ENCODE peak calls at places on chromosomes 7 and 10, in six cellular contexts. L is adrenal gland, X is suprapubic skin, A is endodermal cell, P is Panc1, S is tibial nerve. W is an unnamed sample.

GRCh38 chr10:50577681-50578350 is 45.9 kb downstream of the SGMS1 start:
- DNase-seq in L (peak; percentile 74), P (no peak), S (peak; percentile 30), X (no peak), A (no peak), W (no peak)

GRCh38 chr10:21315321-21316220 is 209.9 kb downstream of the SKIDA1 start:
- DNase-seq in X (no peak), S (peak; percentile 57), A (peak; percentile 92), P (no peak), L (peak; percentile 96), W (no peak)

GRCh38 chr7:91491868-91492267 is 227.6 kb downstream of the FZD1 start:
- DNase-seq in L (no peak), P (no peak), S (no peak), A (no peak), X (no peak), W (no peak)

GRCh38 chr10:88161070-88161469 is 297.6 kb downstream of the PTEN start:
- DNase-seq in L (no peak), S (no peak), X (no peak), A (no peak), P (no peak), W (no peak)

GRCh38 chr7:42186181-42186580 is 50.8 kb downstream of the GLI3 start:
- DNase-seq in S (no peak), X (no peak), A (peak; percentile 78), L (no peak), P (no peak), W (no peak)

GRCh38 chr7:140623995-140624902 is 16.4 kb downstream of the DENND2A start:
- DNase-seq in A (peak; percentile 74), X (no peak), P (no peak), L (no peak), S (no peak), W (no peak)

GRCh38 chr7:30175171-30175570 is 40.4 kb downstream of the MTURN start:
- DNase-seq in X (no peak), A (no peak), P (no peak), S (no peak), L (no peak), W (no peak)

GRCh38 chr7:11300231-11300630 is 326.6 kb downstream of the PHF14 start:
- DNase-seq in S (no peak), X (no peak), P (no peak), L (no peak), A (no peak), W (no peak)

GRCh38 chr7:110870926-110871325 is 220.0 kb upstream of the LRRN3 start:
- DNase-seq in L (no peak), A (no peak), S (no peak), P (no peak), X (no peak), W (no peak)

GRCh38 chr10:119206603-119207366 is 586 bp upstream of the GRK5 start:
- DNase-seq in X (peak; percentile 84), S (peak; percentile 36), P (no peak), L (peak; percentile 66), A (peak; percentile 88), W (peak; percentile 74)

GRCh38 chr7:98354511-98355249 is 46.2 kb downstream of the BAIAP2L1 start:
- DNase-seq in X (no peak), L (peak; percentile 43), S (no peak), P (peak; percentile 89), A (peak; percentile 80), W (no peak)

GRCh38 chr10:84184517-84184916 is 9.8 kb upstream of the CDHR1 start:
- DNase-seq in X (no peak), A (no peak), P (no peak), S (no peak), L (no peak), W (no peak)

GRCh38 chr10:110755781-110756180 is 111.6 kb downstream of the RBM20 start:
- DNase-seq in S (no peak), A (no peak), L (no peak), P (no peak), X (no peak), W (no peak)

GRCh38 chr7:107614425-107614824 is 34.4 kb downstream of the BCAP29 start:
- DNase-seq in S (no peak), X (no peak), A (no peak), L (no peak), P (no peak), W (no peak)

DNA sequence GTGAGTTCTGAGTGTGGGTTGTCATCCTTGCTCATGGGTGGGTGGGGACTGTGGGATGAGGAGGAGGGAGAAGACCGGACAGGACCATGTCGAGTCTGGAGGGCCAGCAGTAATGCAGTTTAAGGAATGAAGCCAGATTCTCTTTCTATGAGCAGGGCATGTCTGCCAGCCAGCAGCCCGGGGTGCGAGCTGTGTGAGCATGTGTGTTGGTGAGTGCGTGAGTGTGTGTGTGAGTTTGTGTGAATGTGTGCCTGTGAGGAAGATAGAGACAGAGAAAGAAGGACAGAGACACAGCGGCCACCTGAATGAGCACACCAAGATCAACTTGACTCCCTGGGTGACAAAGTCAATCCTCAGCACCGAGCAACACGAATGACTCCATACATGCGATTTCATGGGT is 52.3 kb downstream of the ADARB2 start:
- DNase-seq in A (no peak), S (no peak), P (no peak), L (no peak), X (no peak), W (no peak)
- H3K9me3 ChIP-seq in A (peaks cover 6% of the 10 kb centered on the region), S (no peaks in the 10 kb centered on the region), P (no peaks in the 10 kb centered on the region), L (no peaks in the 10 kb centered on the region), X (no peaks in the 10 kb centered on the region), W (no peaks in the 10 kb centered on the region)

GRCh38 chr10:24814568-24815313 is 91.1 kb upstream of the ARHGAP21 start:
- DNase-seq in X (no peak), P (peak; percentile 36), A (no peak), S (no peak), L (peak; percentile 47), W (no peak)
- H3K9me3 ChIP-seq in X (no peaks in the 10 kb centered on the region), P (no peaks in the 10 kb centered on the region), A (no peaks in the 10 kb centered on the region), S (no peaks in the 10 kb centered on the region), L (no peaks in the 10 kb centered on the region), W (no peaks in the 10 kb centered on the region)

DNA sequence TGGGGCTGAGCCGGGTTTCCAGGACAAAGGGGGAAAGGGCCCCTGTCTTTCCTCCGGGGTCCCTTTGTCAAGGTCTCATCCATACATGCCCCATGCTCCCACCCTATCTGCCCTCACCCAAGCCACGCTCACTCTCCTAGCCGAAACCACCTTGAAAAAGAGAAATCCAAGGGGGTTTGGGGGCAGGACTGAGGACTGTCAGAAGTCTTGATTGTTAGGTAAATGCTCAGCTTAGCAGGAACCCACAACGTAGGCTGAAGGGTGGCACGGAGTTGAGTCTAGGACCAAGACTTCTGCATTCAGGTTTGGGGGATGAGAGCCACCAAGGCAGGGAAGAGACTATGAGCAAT is 719 bp upstream of the PGAM2 start:
- DNase-seq in S (no peak), P (no peak), A (no peak), X (peak; percentile 55), L (no peak), W (no peak)
- H3K9me3 ChIP-seq in S (no peaks in the 10 kb centered on the region), P (no peaks in the 10 kb centered on the region), A (no peaks in the 10 kb centered on the region), X (no peaks in the 10 kb centered on the region), L (no peaks in the 10 kb centered on the region), W (no peaks in the 10 kb centered on the region)

GRCh38 chr7:4174451-4174850 is 507.6 kb upstream of the FOXK1 start:
- DNase-seq in S (no peak), L (no peak), P (no peak), A (no peak), X (no peak), W (no peak)
- H3K9me3 ChIP-seq in S (no peaks in the 10 kb centered on the region), L (no peaks in the 10 kb centered on the region), P (no peaks in the 10 kb centered on the region), A (no peaks in the 10 kb centered on the region), X (no peaks in the 10 kb centered on the region), W (no peaks in the 10 kb centered on the region)

W was measured in T-helper 17 cell.